ENCODE peak calls at places on chromosomes 6 and 20, in eight cellular contexts. V is endothelial cell, F is foreskin fibroblast, T is fibroblast of gingiva, I is Right ventricle myocardium inferior, R is RPMI7951, O is NCI-H2081 treated with DMSO at 0.1 percent for 48 hours, K is HL-60. C is an unnamed sample.

GRCh38 chr6:30646450-30647038 is 389 bp upstream of the C6orf136 start:
- DNase-seq in K (no peak), I (peak; percentile 97), R (no peak), V (peak; percentile 17), O (no peak), T (no peak), F (no peak), C (no peak)

GRCh38 chr6:133254552-133255228 is 13.5 kb downstream of the EYA4 start:
- DNase-seq in F (no peak), R (no peak), T (peak; percentile 81), O (no peak), V (no peak), K (no peak), I (no peak), C (no peak)

GRCh38 chr6:158869010-158869603 is 49.9 kb upstream of the EZR start:
- DNase-seq in R (no peak), K (no peak), V (no peak), T (peak; percentile 25), F (no peak), I (no peak), O (no peak), C (peak; percentile 31)

GRCh38 chr6:13383280-13384163 is 55.2 kb upstream of the TBC1D7 start:
- DNase-seq in R (peak; percentile 31), V (no peak), I (no peak), O (no peak), K (no peak), T (peak; percentile 73), F (no peak), C (no peak)

GRCh38 chr6:160756871-160757270 is 54.8 kb downstream of the PLG start:
- DNase-seq in T (no peak), V (no peak), O (no peak), R (no peak), F (no peak), K (no peak), I (no peak), C (no peak)

GRCh38 chr6:110328231-110328630 is 29.9 kb downstream of the METTL24 start:
- DNase-seq in F (no peak), R (no peak), T (peak; percentile 60), O (no peak), K (no peak), V (no peak), I (no peak), C (no peak)

GRCh38 chr6:111494951-111495350 is 11.9 kb upstream of the REV3L start:
- DNase-seq in O (no peak), V (no peak), K (no peak), T (no peak), I (no peak), R (no peak), F (no peak), C (no peak)

GRCh38 chr6:107237992-107238660 is 122.8 kb upstream of the BEND3 start:
- DNase-seq in O (no peak), T (peak; percentile 38), R (peak; percentile 15), I (no peak), V (no peak), K (no peak), F (peak; percentile 59), C (no peak)

GRCh38 chr20:35871311-35871771 is 83.0 kb downstream of the SCAND1 start:
- DNase-seq in T (peak; percentile 43), O (no peak), I (no peak), K (no peak), R (peak; percentile 80), V (no peak), F (no peak), C (no peak)

GRCh38 chr20:25984933-25985332 is 288.3 kb upstream of the ZNF337 start:
- DNase-seq in K (no peak), O (no peak), T (no peak), V (no peak), F (peak; percentile 2), R (peak; percentile 83), I (peak; percentile 86), C (no peak)

GRCh38 chr6:42448906-42449659 is 2.6 kb downstream of the TRERF1 start:
- DNase-seq in V (no peak), T (no peak), O (no peak), K (no peak), I (no peak), F (no peak), R (no peak), C (no peak)